ENCODE peak calls at places on chromosomes 1 and 21, in nine cellular contexts. P is hippocampal formation; A is NCI-H1105 treated with DMSO at 0.1 percent for 48 hours; Y is tibial artery; S is NCI-H510A treated with DMSO at 0.1 percent for 48 hours; X is HFFc6; Z is PC-9; W is stimulated activated CD4-positive, alpha-beta T cell treated with anti-CD3 and anti-CD28 coated beads, Interleukin-15, amount 100 ng/mL, for 1 hour; O is neural crest cell. T is an unnamed sample.

GRCh38 chr1:161217831-161218230 is 2.7 kb downstream of the FCER1G start:
- DNase-seq in S (no peak), Z (no peak), O (no peak), A (no peak), Y (peak), X (no peak), W (no peak), P (no peak), T (no peak)

GRCh38 chr1:10399487-10399917 is 638 bp downstream of the PGD start:
- DNase-seq in Z (no peak), P (no peak), O (peak), X (peak), A (peak), W (no peak), Y (peak), S (no peak), T (no peak)

GRCh38 chr1:40877681-40878080 is 15.5 kb upstream of the CITED4 start:
- DNase-seq in S (no peak), Y (peak), W (no peak), A (no peak), O (no peak), X (peak), P (no peak), Z (peak), T (no peak)

GRCh38 chr1:40030528-40031135 is 9.9 kb upstream of the CAP1 start:
- DNase-seq in X (no peak), O (no peak), A (no peak), S (no peak), W (no peak), P (no peak), Y (no peak), Z (peak), T (no peak)

GRCh38 chr1:225772323-225772768 is 5.3 kb upstream of the SRP9 start:
- DNase-seq in P (peak), A (peak), Y (peak), Z (peak), X (peak), W (no peak), S (peak), O (peak), T (no peak)

GRCh38 chr1:113199718-113200455 is 126.9 kb downstream of the LRIG2 start:
- DNase-seq in O (no peak), A (peak), X (no peak), Z (peak), P (no peak), W (no peak), Y (no peak), S (no peak), T (no peak)

GRCh38 chr1:22263359-22263758 is 120.5 kb upstream of the WNT4 start:
- DNase-seq in A (no peak), X (no peak), O (no peak), S (no peak), W (no peak), Y (no peak), P (no peak), Z (no peak), T (no peak)

GRCh38 chr1:62753031-62753965 is 30.6 kb upstream of the ATG4C start:
- DNase-seq in W (no peak), O (no peak), S (no peak), P (no peak), Y (no peak), Z (no peak), X (no peak), A (no peak), T (no peak)

GRCh38 chr1:63865561-63865960 is 91.7 kb downstream of the ROR1 start:
- DNase-seq in P (no peak), Z (no peak), X (no peak), S (no peak), Y (no peak), O (no peak), A (no peak), W (no peak), T (no peak)

GRCh38 chr1:239218296-239218695 is 168.1 kb upstream of the CHRM3 start:
- DNase-seq in S (no peak), A (no peak), Z (no peak), W (no peak), O (no peak), P (no peak), X (peak), Y (no peak), T (no peak)

GRCh38 chr1:224872832-224873644 is 56.4 kb upstream of the DNAH14 start:
- DNase-seq in O (no peak), X (no peak), P (no peak), Y (no peak), Z (no peak), S (no peak), W (no peak), A (no peak), T (no peak)

GRCh38 chr1:55402676-55403464 is 187.7 kb upstream of the USP24 start:
- DNase-seq in Y (no peak), O (no peak), P (no peak), S (no peak), X (peak), Z (no peak), A (no peak), W (no peak), T (no peak)

GRCh38 chr1:209428241-209428921 is 155.1 kb upstream of the CAMK1G start:
- DNase-seq in S (peak), X (no peak), A (no peak), Y (no peak), O (no peak), P (no peak), W (no peak), Z (peak), T (no peak)

GRCh38 chr1:100516854-100517253 is 21.1 kb upstream of the GPR88 start:
- DNase-seq in W (no peak), P (no peak), O (no peak), A (no peak), Z (no peak), S (no peak), Y (no peak), X (no peak), T (no peak)

GRCh38 chr21:33980276-33980916 is 64.8 kb upstream of the ATP5PO start:
- DNase-seq in Z (no peak), X (no peak), Y (no peak), O (no peak), S (no peak), W (no peak), A (no peak), P (no peak), T (no peak)

GRCh38 chr1:201305815-201306214 is 22.5 kb downstream of the PKP1 start:
- DNase-seq in P (no peak), O (no peak), W (no peak), A (no peak), Y (no peak), X (no peak), S (peak), Z (no peak), T (no peak)

GRCh38 chr1:203441811-203442210 is 33.8 kb upstream of the PRELP start:
- DNase-seq in Y (no peak), P (no peak), O (no peak), X (no peak), Z (no peak), A (no peak), W (no peak), S (no peak), T (no peak)

GRCh38 chr1:208101661-208102431 is 142.3 kb downstream of the PLXNA2 start:
- DNase-seq in O (peak), X (no peak), W (no peak), A (peak), S (peak), P (no peak), Z (no peak), Y (no peak), T (no peak)